ENCODE peak calls at places on chromosome 19, in four cellular contexts. One of them, this sample, is unnamed.

GRCh38 chr19:28185646-28186045 is 1027.3 kb downstream of the UQCRFS1 start:
- DNase-seq in stimulated activated CD8-positive, alpha-beta memory T cell treated with anti-CD3 and anti-CD28 coated beads, Interleukin-15, amount 100 ng/mL, for 24 hours: no peak
- DNase-seq in trophoblast cell: no peak
- DNase-seq in T1000: no peak
- DNase-seq in this sample: no peak

GRCh38 chr19:50427997-50428425 is 4.7 kb upstream of the MYBPC2 start:
- DNase-seq in stimulated activated CD8-positive, alpha-beta memory T cell treated with anti-CD3 and anti-CD28 coated beads, Interleukin-15, amount 100 ng/mL, for 24 hours: no peak
- DNase-seq in trophoblast cell: peak; percentile 68
- DNase-seq in T1000: no peak
- DNase-seq in this sample: no peak

GRCh38 chr19:48629297-48629598 is 7.9 kb downstream of the DBP start:
- DNase-seq in stimulated activated CD8-positive, alpha-beta memory T cell treated with anti-CD3 and anti-CD28 coated beads, Interleukin-15, amount 100 ng/mL, for 24 hours: no peak
- DNase-seq in trophoblast cell: no peak
- DNase-seq in T1000: no peak
- DNase-seq in this sample: no peak

GRCh38 chr19:47324502-47324901 is 7.5 kb upstream of the C5AR2 start:
- DNase-seq in stimulated activated CD8-positive, alpha-beta memory T cell treated with anti-CD3 and anti-CD28 coated beads, Interleukin-15, amount 100 ng/mL, for 24 hours: no peak
- DNase-seq in trophoblast cell: no peak
- DNase-seq in T1000: no peak
- DNase-seq in this sample: no peak

GRCh38 chr19:38263696-38264485 is 482 bp upstream of the SPINT2 start:
- DNase-seq in stimulated activated CD8-positive, alpha-beta memory T cell treated with anti-CD3 and anti-CD28 coated beads, Interleukin-15, amount 100 ng/mL, for 24 hours: no peak
- DNase-seq in trophoblast cell: peak; percentile 98
- DNase-seq in T1000: peak; percentile 62
- DNase-seq in this sample: no peak

GRCh38 chr19:15321739-15322138 is 10.6 kb downstream of the BRD4 start:
- DNase-seq in stimulated activated CD8-positive, alpha-beta memory T cell treated with anti-CD3 and anti-CD28 coated beads, Interleukin-15, amount 100 ng/mL, for 24 hours: no peak
- DNase-seq in trophoblast cell: no peak
- DNase-seq in T1000: no peak
- DNase-seq in this sample: no peak

GRCh38 chr19:50233308-50233910 is 30.0 kb downstream of the MYH14 start:
- DNase-seq in stimulated activated CD8-positive, alpha-beta memory T cell treated with anti-CD3 and anti-CD28 coated beads, Interleukin-15, amount 100 ng/mL, for 24 hours: no peak
- DNase-seq in trophoblast cell: no peak
- DNase-seq in T1000: no peak
- DNase-seq in this sample: no peak

GRCh38 chr19:1247747-1248453 is 483 bp upstream of the MIDN start:
- DNase-seq in stimulated activated CD8-positive, alpha-beta memory T cell treated with anti-CD3 and anti-CD28 coated beads, Interleukin-15, amount 100 ng/mL, for 24 hours: no peak
- DNase-seq in trophoblast cell: peak; percentile 68
- DNase-seq in T1000: peak; percentile 91
- DNase-seq in this sample: no peak

This sample was measured in RWPE2.